ENCODE peak calls at places on chromosomes 6 and 20, in seven cellular contexts. P is PC-9; S is HFF-Myc; Y is OCI-LY7; G is SJSA1; L is T-helper 1 cell; J is naive thymus-derived CD8-positive, alpha-beta T cell. X is an unnamed sample.

GRCh38 chr6:16045238-16045637 is 83.6 kb upstream of the MYLIP start:
- DNase-seq in J (no peak), G (no peak), L (no peak), Y (no peak), S (peak), P (no peak), X (no peak)

GRCh38 chr6:35302604-35303218 is 5.1 kb downstream of the DEF6 start:
- DNase-seq in G (no peak), P (peak), S (no peak), Y (peak), J (peak), L (peak), X (no peak)

GRCh38 chr6:351867-352289 is 39.7 kb upstream of the IRF4 start:
- DNase-seq in P (no peak), Y (peak), L (no peak), S (no peak), J (no peak), G (no peak), X (no peak)

GRCh38 chr20:45835230-45836224 is 1.9 kb downstream of the SNX21 start:
- DNase-seq in Y (no peak), L (no peak), J (no peak), S (no peak), G (no peak), P (no peak), X (no peak)

GRCh38 chr20:36462440-36463211 is 78.7 kb upstream of the MYL9 start:
- DNase-seq in G (peak), S (no peak), P (no peak), L (no peak), Y (peak), J (no peak), X (no peak)

GRCh38 chr6:156912431-156912830 is 135.3 kb downstream of the ARID1B start:
- DNase-seq in Y (peak), G (no peak), P (no peak), J (no peak), S (no peak), L (no peak), X (no peak)

GRCh38 chr6:138278326-138278725 is 60.0 kb upstream of the PBOV1 start:
- DNase-seq in P (no peak), L (no peak), J (no peak), Y (no peak), S (no peak), G (no peak), X (no peak)

GRCh38 chr6:26257272-26257671 is 107.7 kb upstream of the BTN3A2 start:
- DNase-seq in Y (no peak), P (no peak), J (no peak), L (no peak), S (no peak), G (no peak), X (no peak)

GRCh38 chr20:47464380-47465101 is 37.1 kb upstream of the NCOA3 start:
- DNase-seq in J (no peak), G (peak), L (no peak), Y (no peak), S (peak), P (peak), X (peak)

GRCh38 chr20:43662943-43663655 is 3.8 kb upstream of the MYBL2 start:
- DNase-seq in G (no peak), Y (no peak), L (no peak), S (no peak), P (peak), J (no peak), X (no peak)